ENCODE peak calls at places on chromosomes 6 and 20, in five cellular contexts. Y, R, E, I and M are unnamed samples.

GRCh38 chr6:118810420-118811027 is 83.4 kb upstream of the ASF1A start:
- DNase-seq in Y (no peak), R (no peak), E (peak; percentile 61), I (no peak), M (no peak)

GRCh38 chr6:20438462-20439070 is 36.9 kb downstream of the E2F3 start:
- DNase-seq in Y (no peak), R (no peak), E (no peak), I (no peak), M (no peak)

GRCh38 chr6:118319890-118320289 is 228.2 kb upstream of the PLN start:
- DNase-seq in Y (no peak), R (no peak), E (no peak), I (no peak), M (no peak)

GRCh38 chr6:89475634-89476033 is 42.7 kb downstream of the ANKRD6 start:
- DNase-seq in Y (no peak), R (no peak), E (no peak), I (peak; percentile 45), M (no peak)

GRCh38 chr20:37816003-37816402 is 86.9 kb upstream of the VSTM2L start:
- DNase-seq in Y (no peak), R (no peak), E (no peak), I (no peak), M (no peak)

GRCh38 chr6:35024601-35025054 is 116.5 kb downstream of the TCP11 start:
- DNase-seq in Y (no peak), R (peak; percentile 98), E (no peak), I (peak; percentile 90), M (no peak)

GRCh38 chr6:150600302-150601017 is 775 bp downstream of the PLEKHG1 start:
- DNase-seq in Y (peak; percentile 34), R (peak; percentile 79), E (peak; percentile 9), I (peak; percentile 65), M (peak; percentile 69)

GRCh38 chr6:43965628-43966373 is 161.5 kb downstream of the MRPL14 start:
- DNase-seq in Y (peak; percentile 7), R (no peak), E (no peak), I (no peak), M (no peak)

GRCh38 chr6:1984346-1984994 is 260.9 kb downstream of the GMDS start:
- DNase-seq in Y (no peak), R (no peak), E (no peak), I (no peak), M (no peak)

GRCh38 chr6:163338671-163339405 is 75.7 kb upstream of the QKI start:
- DNase-seq in Y (no peak), R (peak; percentile 5), E (no peak), I (peak; percentile 75), M (no peak)

GRCh38 chr6:38176797-38177751 is 357.5 kb downstream of the ZFAND3 start:
- DNase-seq in Y (no peak), R (peak; percentile 8), E (no peak), I (no peak), M (no peak)

GRCh38 chr6:74249658-74250057 is 553.7 kb downstream of the CD109 start:
- DNase-seq in Y (no peak), R (no peak), E (no peak), I (peak; percentile 50), M (no peak)

GRCh38 chr6:27795697-27796494 is 116.3 kb downstream of the OR2B2 start:
- DNase-seq in Y (peak; percentile 78), R (peak; percentile 89), E (no peak), I (peak; percentile 96), M (peak; percentile 74)

GRCh38 chr20:43392561-43392960 is 65.1 kb upstream of the SRSF6 start:
- DNase-seq in Y (no peak), R (no peak), E (no peak), I (no peak), M (no peak)

GRCh38 chr6:34928695-34929094 is 39.6 kb downstream of the ANKS1A start:
- DNase-seq in Y (no peak), R (no peak), E (no peak), I (no peak), M (no peak)

GRCh38 chr6:34152806-34153565 is 7.1 kb upstream of the GRM4 start:
- DNase-seq in Y (no peak), R (no peak), E (no peak), I (no peak), M (no peak)

GRCh38 chr6:44642870-44643522 is 255.5 kb downstream of the CDC5L start:
- DNase-seq in Y (no peak), R (peak; percentile 64), E (no peak), I (peak; percentile 75), M (no peak)

GRCh38 chr6:15429146-15430110 is 183.6 kb downstream of the JARID2 start:
- DNase-seq in Y (no peak), R (peak; percentile 66), E (no peak), I (peak; percentile 82), M (no peak)

GRCh38 chr6:14284969-14285368 is 167.4 kb downstream of the CD83 start:
- DNase-seq in Y (no peak), R (no peak), E (no peak), I (no peak), M (no peak)

GRCh38 chr6:14282854-14283505 is 165.4 kb downstream of the CD83 start:
- DNase-seq in Y (no peak), R (no peak), E (no peak), I (no peak), M (no peak)

GRCh38 chr6:14282326-14282725 is 164.8 kb downstream of the CD83 start:
- DNase-seq in Y (no peak), R (no peak), E (no peak), I (no peak), M (no peak)

GRCh38 chr6:14281831-14282230 is 164.3 kb downstream of the CD83 start:
- DNase-seq in Y (no peak), R (no peak), E (no peak), I (no peak), M (no peak)

GRCh38 chr6:14283600-14284235 is 166.1 kb downstream of the CD83 start:
- DNase-seq in Y (no peak), R (peak; percentile 46), E (no peak), I (peak; percentile 32), M (no peak)
- TF ChIP-seq CTCF in Y (no peak), R (peak; percentile 30), E (no peak), I (no peak), M (no peak)

DNA sequence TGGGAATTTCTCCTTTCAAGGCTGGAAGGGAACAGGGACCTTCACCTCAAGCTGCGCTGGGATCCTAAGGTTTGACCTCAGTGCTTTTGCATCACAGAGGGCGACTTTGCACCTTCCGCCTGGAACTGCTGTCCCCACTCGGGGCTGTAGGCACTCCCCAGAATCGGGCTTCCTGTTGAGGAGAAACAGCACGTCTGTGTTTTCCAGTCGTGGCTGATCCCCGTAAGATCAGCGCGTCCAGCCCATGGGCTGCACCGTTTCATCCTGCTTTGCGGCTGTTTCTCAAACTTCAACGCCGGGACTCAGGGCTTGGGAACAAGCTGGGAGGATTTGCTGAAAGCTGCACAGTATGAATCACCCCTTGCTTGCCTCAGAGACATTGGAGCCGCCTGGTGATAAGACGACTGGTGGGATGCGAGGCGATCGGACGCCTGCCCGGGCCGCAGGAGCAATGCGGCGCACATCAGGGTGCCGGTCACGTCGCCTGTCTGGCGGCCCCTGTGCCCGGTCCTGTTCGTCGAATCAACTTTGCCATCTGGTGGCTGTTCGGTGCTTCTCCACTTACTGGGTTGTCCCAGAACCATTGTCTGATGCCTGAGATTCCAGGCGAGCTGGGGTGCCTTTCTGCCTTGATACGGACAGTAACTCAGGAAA is 53.6 kb upstream of the FRMD1 start:
- DNase-seq in Y (no peak), R (no peak), E (no peak), I (peak; percentile 78), M (peak; percentile 57)
- TF ChIP-seq CTCF in Y (peak; percentile 33), R (peak; percentile 9), E (no peak), I (peak; percentile 53), M (peak; percentile 9)

GRCh38 chr6:113461153-113461897 is 395.8 kb upstream of the MARCKS start:
- DNase-seq in Y (no peak), R (no peak), E (no peak), I (peak; percentile 44), M (no peak)
- TF ChIP-seq CTCF in Y (no peak), R (no peak), E (no peak), I (peak; percentile 20), M (no peak)

GRCh38 chr20:63407928-63408683 is 47.0 kb upstream of the CHRNA4 start:
- DNase-seq in Y (no peak), R (no peak), E (no peak), I (no peak), M (no peak)

GRCh38 chr20:63409066-63409833 is 48.1 kb upstream of the CHRNA4 start:
- DNase-seq in Y (no peak), R (no peak), E (no peak), I (no peak), M (no peak)

GRCh38 chr20:63409834-63410435 is 48.8 kb upstream of the CHRNA4 start:
- DNase-seq in Y (no peak), R (no peak), E (no peak), I (no peak), M (no peak)

GRCh38 chr20:63406617-63407245 is 45.6 kb upstream of the CHRNA4 start:
- DNase-seq in Y (no peak), R (no peak), E (no peak), I (no peak), M (no peak)

GRCh38 chr20:63408684-63409046 is 47.5 kb upstream of the CHRNA4 start:
- DNase-seq in Y (no peak), R (no peak), E (no peak), I (no peak), M (no peak)
- TF ChIP-seq CTCF in Y (no peak), R (no peak), E (no peak), I (no peak), M (no peak)

GRCh38 chr6:161549977-161550655 is 276.3 kb upstream of the AGPAT4 start:
- DNase-seq in Y (no peak), R (peak; percentile 15), E (no peak), I (no peak), M (no peak)
- TF ChIP-seq CTCF in Y (no peak), R (no peak), E (no peak), I (no peak), M (no peak)

DNA sequence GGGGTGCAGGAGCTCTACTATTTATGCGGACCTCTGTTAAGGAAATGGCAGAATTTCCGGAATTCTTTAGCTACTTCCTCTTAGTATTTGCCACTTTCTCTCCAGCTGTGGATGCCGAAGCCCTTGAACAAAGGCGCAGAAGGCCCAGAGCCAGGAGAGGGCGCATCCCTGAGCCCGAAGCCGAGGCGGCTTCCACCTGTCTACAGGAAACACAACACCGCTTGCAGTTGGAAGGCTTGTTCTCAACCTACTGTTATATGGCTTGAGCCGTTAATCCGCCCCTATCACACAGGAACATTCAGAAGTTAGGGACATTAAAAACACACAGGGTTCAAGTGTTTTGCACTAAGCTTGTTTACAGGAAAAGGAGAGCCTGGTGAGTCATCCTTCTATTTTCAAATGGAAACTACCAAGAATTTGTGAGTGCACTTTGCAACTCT is 417.1 kb downstream of the BCKDHB start:
- DNase-seq in Y (peak; percentile 13), R (peak; percentile 21), E (no peak), I (peak; percentile 40), M (peak; percentile 13)
- TF ChIP-seq CTCF in Y (no peak), R (peak; percentile 38), E (no peak), I (peak; percentile 21), M (no peak)

GRCh38 chr6:144936764-144937163 is 651.6 kb downstream of the UTRN start:
- DNase-seq in Y (no peak), R (no peak), E (no peak), I (peak; percentile 20), M (no peak)
- TF ChIP-seq CTCF in Y (no peak), R (no peak), E (no peak), I (no peak), M (no peak)

GRCh38 chr6:160750276-160750689 is 48.2 kb downstream of the PLG start:
- DNase-seq in Y (no peak), R (peak; percentile 44), E (no peak), I (no peak), M (no peak)
- TF ChIP-seq CTCF in Y (peak; percentile 50), R (peak; percentile 82), E (no peak), I (no peak), M (peak; percentile 17)